ENCODE peak calls at places on chromosomes 6 and 20, in six cellular contexts. B is stomach, I is HepG2, D is suprapubic skin, Q is endothelial cell of umbilical vein, M is adrenal gland. S is an unnamed sample. For H3K4me1, the result is how much of the 10 kb centered on the place peaks cover.

GRCh38 chr6:64230530-64230929 is 594.9 kb downstream of the PHF3 start:
- DNase-seq in D (no peak), Q (no peak), I (no peak), B (no peak), M (no peak), S (no peak)

GRCh38 chr6:113184736-113185135 is 672.4 kb upstream of the MARCKS start:
- DNase-seq in M (no peak), I (no peak), B (no peak), D (no peak), Q (no peak), S (no peak)

GRCh38 chr6:149897855-149898744 is at the start of gene RAET1E:
- DNase-seq in M (no peak), B (no peak), D (peak), I (no peak), Q (no peak), S (no peak)

GRCh38 chr6:162952343-162952871 is 224.6 kb downstream of the PACRG start:
- DNase-seq in D (no peak), M (no peak), I (no peak), Q (no peak), B (no peak), S (no peak)

GRCh38 chr6:77876300-77876699 is 223.5 kb downstream of the MEI4 start:
- DNase-seq in M (no peak), Q (no peak), I (no peak), D (no peak), B (no peak), S (no peak)

GRCh38 chr20:44888226-44889103 is 3.0 kb downstream of the YWHAB start:
- DNase-seq in I (peak), M (no peak), Q (no peak), B (no peak), D (no peak), S (no peak)

GRCh38 chr6:168057836-168058235 is 21.2 kb downstream of the FRMD1 start:
- DNase-seq in B (no peak), M (no peak), D (no peak), I (no peak), Q (no peak), S (no peak)

GRCh38 chr6:168051648-168052047 is 27.4 kb downstream of the FRMD1 start:
- DNase-seq in M (no peak), D (no peak), B (no peak), I (no peak), Q (no peak), S (no peak)

GRCh38 chr20:60050193-60050960 is 92.2 kb downstream of the CDH26 start:
- DNase-seq in D (no peak), B (peak), I (peak), Q (no peak), M (no peak), S (peak)

GRCh38 chr6:89037156-89037900 is 43.2 kb upstream of the PNRC1 start:
- DNase-seq in M (no peak), D (no peak), B (no peak), Q (no peak), I (no peak), S (no peak)

GRCh38 chr20:1894951-1895673 is at the start of gene SIRPA:
- DNase-seq in M (peak), Q (peak), I (no peak), B (peak), D (no peak), S (peak)

DNA sequence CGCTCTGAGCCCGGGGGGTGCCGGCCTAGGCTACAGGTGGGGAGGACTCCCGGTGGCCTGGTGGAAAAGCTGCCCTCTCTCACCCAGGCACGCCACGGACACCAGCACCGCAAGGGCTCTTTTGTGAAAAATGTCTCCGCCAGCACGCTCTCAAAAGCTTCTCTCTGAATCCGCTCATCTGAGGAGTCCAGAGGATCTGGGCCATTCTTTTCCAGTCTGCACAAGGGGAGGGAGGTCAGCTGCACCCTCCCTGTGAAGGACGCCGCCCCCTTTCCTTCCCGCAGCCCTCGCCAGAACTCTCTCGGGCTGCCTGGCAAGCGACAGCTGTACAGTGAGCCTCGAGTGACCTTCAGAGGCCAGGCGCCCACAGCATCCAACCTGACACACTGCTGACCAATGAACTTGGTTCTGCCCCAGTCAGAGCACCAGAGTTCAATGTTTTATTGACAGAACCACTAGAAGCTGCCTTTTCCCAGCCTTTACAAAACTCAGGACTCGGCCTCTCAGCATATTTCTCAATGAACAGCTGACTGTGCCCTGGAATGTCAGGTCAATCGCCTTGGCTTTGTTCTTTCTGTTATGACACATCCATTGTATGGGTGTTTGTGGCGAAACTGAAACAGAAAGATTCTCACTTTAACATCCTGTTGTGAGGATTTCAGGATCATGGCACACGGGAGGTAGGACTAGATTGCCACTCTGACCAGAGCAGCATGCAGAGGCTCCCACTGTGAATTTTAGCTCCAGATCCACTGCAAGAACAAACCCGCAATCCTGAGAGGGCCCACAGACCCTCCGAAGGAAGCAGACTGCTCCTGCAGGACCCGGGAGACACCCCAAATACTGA is 26.7 kb downstream of the SERPINB9 start:
- DNase-seq in I (peak), D (no peak), B (peak), M (peak), Q (peak), S (no peak)
- TF ChIP-seq POLR2A in I (peak), D (no peak), B (no peak), M (peak), Q (peak), S (no peak)

GRCh38 chr6:99520855-99521556 is 5.8 kb upstream of the USP45 start:
- DNase-seq in I (peak), B (peak), M (peak), D (peak), Q (peak), S (peak)
- H3K4me3 ChIP-seq in I (peak), B (peak), M (peak), D (peak), Q (peak), S (peak)

GRCh38 chr20:32779500-32780215 is 17.5 kb downstream of the DNMT3B start:
- DNase-seq in D (no peak), I (no peak), M (no peak), B (no peak), Q (no peak), S (no peak)

GRCh38 chr20:32773880-32774279 is 11.7 kb downstream of the DNMT3B start:
- DNase-seq in I (no peak), Q (no peak), M (no peak), D (no peak), B (no peak), S (no peak)

GRCh38 chr20:32775240-32775991 is 13.2 kb downstream of the DNMT3B start:
- DNase-seq in D (no peak), M (no peak), Q (no peak), B (no peak), I (no peak), S (no peak)

GRCh38 chr20:32780278-32780677 is 18.1 kb downstream of the DNMT3B start:
- DNase-seq in M (no peak), Q (no peak), D (no peak), I (no peak), B (no peak), S (no peak)

GRCh38 chr20:32777177-32777956 is 15.2 kb downstream of the DNMT3B start:
- DNase-seq in I (peak), B (peak), Q (no peak), M (no peak), D (no peak), S (no peak)
- H3K4me1 ChIP-seq in I (under half), B (under half), Q (under half), M (under half), D (under half), S (under half)

GRCh38 chr20:63497946-63498935 is 642 bp downstream of the EEF1A2 start:
- DNase-seq in D (no peak), M (peak), I (no peak), Q (no peak), B (peak), S (no peak)

GRCh38 chr20:63497138-63497945 is 1.5 kb downstream of the EEF1A2 start:
- DNase-seq in Q (no peak), D (no peak), M (no peak), B (no peak), I (no peak), S (no peak)

GRCh38 chr20:63499333-63499969 is 568 bp upstream of the EEF1A2 start:
- DNase-seq in M (no peak), B (no peak), I (no peak), D (no peak), Q (no peak), S (no peak)

GRCh38 chr20:63500151-63500901 is 1.4 kb upstream of the EEF1A2 start:
- DNase-seq in M (no peak), D (no peak), I (no peak), B (no peak), Q (no peak), S (no peak)

DNA sequence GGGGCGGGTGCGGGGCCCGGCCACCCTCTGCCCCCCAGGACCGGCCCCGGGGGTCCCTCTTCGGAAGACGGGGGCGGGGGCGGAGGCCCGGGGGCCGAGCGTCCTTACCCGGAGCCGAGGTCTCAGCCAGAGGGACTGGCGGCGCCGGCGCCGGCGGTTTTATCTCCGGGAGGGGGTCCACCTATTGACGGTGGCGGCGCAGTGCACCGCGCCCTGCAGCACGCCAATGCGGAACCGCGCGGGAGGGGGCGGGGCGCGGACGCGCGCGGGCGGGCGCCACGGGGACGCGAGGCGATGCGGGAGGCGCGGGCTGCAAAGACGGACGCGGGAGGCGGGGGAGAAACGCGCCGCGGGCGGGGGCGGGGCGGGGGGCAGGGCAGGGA is at the start of gene EEF1A2:
- DNase-seq in I (no peak), D (no peak), M (peak), Q (no peak), B (peak), S (no peak)
- TF ChIP-seq POLR2A in I (no peak), D (no peak), M (no peak), Q (no peak), B (no peak), S (no peak)

GRCh38 chr6:28943557-28944411 is 20.0 kb upstream of the TRIM27 start:
- DNase-seq in B (peak), D (no peak), Q (peak), M (peak), I (peak), S (no peak)
- H3K4me3 ChIP-seq in B (peak), D (peak), Q (peak), M (peak), I (peak), S (peak)

S was measured in prostate gland.